ENCODE peak calls at places on chromosomes 3 and 15, in four cellular contexts. One of them, this sample, is unnamed.

GRCh38 chr3:168752339-168752738 is 656.6 kb upstream of the GOLIM4 start:
- DNase-seq in stimulated activated CD8-positive, alpha-beta memory T cell treated with anti-CD3 and anti-CD28 coated beads, Interleukin-12 subunit alpha, Interleukin-12 subunit beta, amount 100 ng/mL, for 4 hours: no peak
- DNase-seq in KBM-7: no peak
- DNase-seq in C1 segment of cervical spinal cord: no peak
- DNase-seq in this sample: no peak

GRCh38 chr3:27827041-27827440 is 104.9 kb upstream of the EOMES start:
- DNase-seq in stimulated activated CD8-positive, alpha-beta memory T cell treated with anti-CD3 and anti-CD28 coated beads, Interleukin-12 subunit alpha, Interleukin-12 subunit beta, amount 100 ng/mL, for 4 hours: no peak
- DNase-seq in KBM-7: peak
- DNase-seq in C1 segment of cervical spinal cord: no peak
- DNase-seq in this sample: no peak

GRCh38 chr15:93980149-93980911 is 251.0 kb upstream of the MCTP2 start:
- DNase-seq in stimulated activated CD8-positive, alpha-beta memory T cell treated with anti-CD3 and anti-CD28 coated beads, Interleukin-12 subunit alpha, Interleukin-12 subunit beta, amount 100 ng/mL, for 4 hours: no peak
- DNase-seq in KBM-7: no peak
- DNase-seq in C1 segment of cervical spinal cord: no peak
- DNase-seq in this sample: no peak

GRCh38 chr3:123655400-123655799 is 70.5 kb upstream of the HACD2 start:
- DNase-seq in stimulated activated CD8-positive, alpha-beta memory T cell treated with anti-CD3 and anti-CD28 coated beads, Interleukin-12 subunit alpha, Interleukin-12 subunit beta, amount 100 ng/mL, for 4 hours: no peak
- DNase-seq in KBM-7: no peak
- DNase-seq in C1 segment of cervical spinal cord: no peak
- DNase-seq in this sample: no peak

GRCh38 chr15:77531191-77532000 is 101.3 kb downstream of the LINGO1 start:
- DNase-seq in stimulated activated CD8-positive, alpha-beta memory T cell treated with anti-CD3 and anti-CD28 coated beads, Interleukin-12 subunit alpha, Interleukin-12 subunit beta, amount 100 ng/mL, for 4 hours: no peak
- DNase-seq in KBM-7: no peak
- DNase-seq in C1 segment of cervical spinal cord: no peak
- DNase-seq in this sample: no peak

GRCh38 chr15:35874260-35874905 is 328.4 kb upstream of the DPH6 start:
- DNase-seq in stimulated activated CD8-positive, alpha-beta memory T cell treated with anti-CD3 and anti-CD28 coated beads, Interleukin-12 subunit alpha, Interleukin-12 subunit beta, amount 100 ng/mL, for 4 hours: no peak
- DNase-seq in KBM-7: no peak
- DNase-seq in C1 segment of cervical spinal cord: no peak
- DNase-seq in this sample: peak

GRCh38 chr3:63467392-63467791 is 185.1 kb upstream of the SNTN start:
- DNase-seq in stimulated activated CD8-positive, alpha-beta memory T cell treated with anti-CD3 and anti-CD28 coated beads, Interleukin-12 subunit alpha, Interleukin-12 subunit beta, amount 100 ng/mL, for 4 hours: no peak
- DNase-seq in KBM-7: no peak
- DNase-seq in C1 segment of cervical spinal cord: no peak
- DNase-seq in this sample: no peak

GRCh38 chr3:141302364-141303141 is 65.8 kb upstream of the ZBTB38 start:
- DNase-seq in stimulated activated CD8-positive, alpha-beta memory T cell treated with anti-CD3 and anti-CD28 coated beads, Interleukin-12 subunit alpha, Interleukin-12 subunit beta, amount 100 ng/mL, for 4 hours: no peak
- DNase-seq in KBM-7: no peak
- DNase-seq in C1 segment of cervical spinal cord: no peak
- DNase-seq in this sample: peak

GRCh38 chr3:121995190-121996137 is 26.6 kb downstream of the ILDR1 start:
- DNase-seq in stimulated activated CD8-positive, alpha-beta memory T cell treated with anti-CD3 and anti-CD28 coated beads, Interleukin-12 subunit alpha, Interleukin-12 subunit beta, amount 100 ng/mL, for 4 hours: no peak
- DNase-seq in KBM-7: peak
- DNase-seq in C1 segment of cervical spinal cord: peak
- DNase-seq in this sample: peak

GRCh38 chr3:25292604-25293003 is 135.5 kb upstream of the RARB start:
- DNase-seq in stimulated activated CD8-positive, alpha-beta memory T cell treated with anti-CD3 and anti-CD28 coated beads, Interleukin-12 subunit alpha, Interleukin-12 subunit beta, amount 100 ng/mL, for 4 hours: no peak
- DNase-seq in KBM-7: no peak
- DNase-seq in C1 segment of cervical spinal cord: no peak
- DNase-seq in this sample: no peak

GRCh38 chr3:17055374-17056276 is 170.9 kb downstream of the PLCL2 start:
- DNase-seq in stimulated activated CD8-positive, alpha-beta memory T cell treated with anti-CD3 and anti-CD28 coated beads, Interleukin-12 subunit alpha, Interleukin-12 subunit beta, amount 100 ng/mL, for 4 hours: no peak
- DNase-seq in KBM-7: no peak
- DNase-seq in C1 segment of cervical spinal cord: no peak
- DNase-seq in this sample: peak

GRCh38 chr3:24615177-24615576 is 120.5 kb upstream of the THRB start:
- DNase-seq in stimulated activated CD8-positive, alpha-beta memory T cell treated with anti-CD3 and anti-CD28 coated beads, Interleukin-12 subunit alpha, Interleukin-12 subunit beta, amount 100 ng/mL, for 4 hours: no peak
- DNase-seq in KBM-7: no peak
- DNase-seq in C1 segment of cervical spinal cord: no peak
- DNase-seq in this sample: no peak

GRCh38 chr3:156217674-156218352 is 97.4 kb downstream of the KCNAB1 start:
- DNase-seq in stimulated activated CD8-positive, alpha-beta memory T cell treated with anti-CD3 and anti-CD28 coated beads, Interleukin-12 subunit alpha, Interleukin-12 subunit beta, amount 100 ng/mL, for 4 hours: no peak
- DNase-seq in KBM-7: no peak
- DNase-seq in C1 segment of cervical spinal cord: no peak
- DNase-seq in this sample: peak

GRCh38 chr3:98501863-98502262 is 4.4 kb downstream of the OR5K2 start:
- DNase-seq in stimulated activated CD8-positive, alpha-beta memory T cell treated with anti-CD3 and anti-CD28 coated beads, Interleukin-12 subunit alpha, Interleukin-12 subunit beta, amount 100 ng/mL, for 4 hours: no peak
- DNase-seq in KBM-7: no peak
- DNase-seq in C1 segment of cervical spinal cord: no peak
- DNase-seq in this sample: no peak

GRCh38 chr3:192916455-192917257 is 1.0 kb downstream of the MB21D2 start:
- DNase-seq in stimulated activated CD8-positive, alpha-beta memory T cell treated with anti-CD3 and anti-CD28 coated beads, Interleukin-12 subunit alpha, Interleukin-12 subunit beta, amount 100 ng/mL, for 4 hours: no peak
- DNase-seq in KBM-7: peak
- DNase-seq in C1 segment of cervical spinal cord: peak
- DNase-seq in this sample: no peak

GRCh38 chr15:86016750-86017149 is 62.9 kb upstream of the AGBL1 start:
- DNase-seq in stimulated activated CD8-positive, alpha-beta memory T cell treated with anti-CD3 and anti-CD28 coated beads, Interleukin-12 subunit alpha, Interleukin-12 subunit beta, amount 100 ng/mL, for 4 hours: no peak
- DNase-seq in KBM-7: no peak
- DNase-seq in C1 segment of cervical spinal cord: no peak
- DNase-seq in this sample: no peak

GRCh38 chr15:59686389-59686788 is 2.7 kb downstream of the BNIP2 start:
- DNase-seq in stimulated activated CD8-positive, alpha-beta memory T cell treated with anti-CD3 and anti-CD28 coated beads, Interleukin-12 subunit alpha, Interleukin-12 subunit beta, amount 100 ng/mL, for 4 hours: no peak
- DNase-seq in KBM-7: peak
- DNase-seq in C1 segment of cervical spinal cord: no peak
- DNase-seq in this sample: no peak

GRCh38 chr3:127660621-127661253 is 12.0 kb upstream of the ABTB1 start:
- DNase-seq in stimulated activated CD8-positive, alpha-beta memory T cell treated with anti-CD3 and anti-CD28 coated beads, Interleukin-12 subunit alpha, Interleukin-12 subunit beta, amount 100 ng/mL, for 4 hours: no peak
- DNase-seq in KBM-7: no peak
- DNase-seq in C1 segment of cervical spinal cord: no peak
- DNase-seq in this sample: no peak

GRCh38 chr3:121072128-121072527 is 164.1 kb downstream of the STXBP5L start:
- DNase-seq in stimulated activated CD8-positive, alpha-beta memory T cell treated with anti-CD3 and anti-CD28 coated beads, Interleukin-12 subunit alpha, Interleukin-12 subunit beta, amount 100 ng/mL, for 4 hours: no peak
- DNase-seq in KBM-7: no peak
- DNase-seq in C1 segment of cervical spinal cord: no peak
- DNase-seq in this sample: peak

This sample was measured in stromal cell of bone marrow.